ENCODE peak calls at places on chromosomes 4 and X, in five cellular contexts. E is sciatic nerve, F is fibroblast of mammary gland, X is COR-L47, H is dorsolateral prefrontal cortex. R is an unnamed sample.

GRCh38 chr4:85274955-85275354 is 200.0 kb upstream of the ARHGAP24 start:
- DNase-seq in F (no peak), E (no peak), H (no peak), X (no peak), R (no peak)

GRCh38 chrX:147848543-147849448 is 62.9 kb upstream of the FMR1 start:
- DNase-seq in F (no peak), H (no peak), X (no peak), E (no peak), R (no peak)

GRCh38 chrX:77431227-77431626 is 16.0 kb upstream of the FGF16 start:
- DNase-seq in H (no peak), X (no peak), F (peak; percentile 70), E (no peak), R (no peak)

GRCh38 chrX:68717196-68717595 is 69.7 kb downstream of the STARD8 start:
- DNase-seq in H (peak; percentile 23), E (peak; percentile 46), X (no peak), F (no peak), R (no peak)

GRCh38 chr4:183142566-183143545 is 43.8 kb downstream of the WWC2 start:
- DNase-seq in F (peak; percentile 90), H (no peak), E (no peak), X (peak; percentile 11), R (no peak)

GRCh38 chr4:94403735-94404134 is 48.0 kb upstream of the PDLIM5 start:
- DNase-seq in F (no peak), H (no peak), E (no peak), X (no peak), R (no peak)

GRCh38 chr4:38784141-38784540 is 1.4 kb upstream of the TLR10 start:
- DNase-seq in X (no peak), F (no peak), E (no peak), H (no peak), R (no peak)

GRCh38 chr4:24024157-24024556 is 134.3 kb upstream of the PPARGC1A start:
- DNase-seq in F (peak; percentile 44), H (no peak), X (no peak), E (no peak), R (no peak)

GRCh38 chr4:8332891-8333331 is 63.4 kb downstream of the HTRA3 start:
- DNase-seq in H (peak; percentile 23), X (no peak), F (no peak), E (peak; percentile 43), R (no peak)

GRCh38 chr4:96473246-96473645 is 633.4 kb downstream of the PDHA2 start:
- DNase-seq in X (no peak), F (no peak), H (no peak), E (no peak), R (no peak)

GRCh38 chr4:6607368-6608050 is 32.5 kb downstream of the MAN2B2 start:
- DNase-seq in E (no peak), F (no peak), X (no peak), H (no peak), R (no peak)

GRCh38 chr4:30903493-30903892 is 183.3 kb downstream of the PCDH7 start:
- DNase-seq in F (peak; percentile 54), H (no peak), X (no peak), E (no peak), R (no peak)

GRCh38 chr4:77921701-77922100 is 59.1 kb downstream of the MRPL1 start:
- DNase-seq in X (no peak), H (no peak), F (peak; percentile 95), E (no peak), R (no peak)

GRCh38 chr4:106264331-106264728 is 51.7 kb downstream of the TBCK start:
- DNase-seq in H (no peak), F (no peak), E (no peak), X (no peak), R (no peak)

GRCh38 chr4:119785963-119786362 is 157.4 kb upstream of the PDE5A start:
- DNase-seq in F (peak; percentile 49), X (no peak), H (no peak), E (peak; percentile 54), R (no peak)

GRCh38 chrX:134236690-134237362 is at the start of gene CCDC160:
- DNase-seq in E (peak; percentile 80), X (no peak), H (peak; percentile 73), F (peak; percentile 4), R (peak; percentile 13)

GRCh38 chrX:155071694-155072215 is 447 bp downstream of the BRCC3 start:
- DNase-seq in X (no peak), H (no peak), E (no peak), F (peak; percentile 8), R (no peak)

GRCh38 chr4:111957992-111958391 is 187.3 kb upstream of the FAM241A start:
- DNase-seq in X (no peak), F (no peak), E (no peak), H (no peak), R (no peak)

GRCh38 chrX:107676559-107677378 is 48.5 kb downstream of the PRPS1 start:
- DNase-seq in E (peak; percentile 89), H (peak; percentile 50), F (peak; percentile 97), X (no peak), R (peak; percentile 22)

GRCh38 chr4:8846046-8846720 is 25.5 kb downstream of the HMX1 start:
- DNase-seq in H (peak; percentile 23), F (no peak), X (no peak), E (peak; percentile 42), R (no peak)

GRCh38 chrX:151225843-151226242 is 49.5 kb downstream of the GPR50 start:
- DNase-seq in F (no peak), X (no peak), E (no peak), H (no peak), R (no peak)

R was measured in nucleus accumbens.